ENCODE peak calls at places on chromosome 17, in five cellular contexts. One of them, this sample, is unnamed.

GRCh38 chr17:33509331-33509730 is 216.2 kb upstream of the ASIC2 start:
- DNase-seq in neuronal stem cell: no peak
- DNase-seq in IMR-90: no peak
- DNase-seq in mesendoderm: no peak
- DNase-seq in H1: no peak
- DNase-seq in this sample: no peak

GRCh38 chr17:68061512-68062313 is 26.2 kb downstream of the KPNA2 start:
- DNase-seq in H1: no peak
- DNase-seq in IMR-90: peak
- DNase-seq in mesendoderm: no peak
- DNase-seq in neuronal stem cell: no peak
- DNase-seq in this sample: no peak

GRCh38 chr17:2695961-2696760 is 15.4 kb downstream of the CLUH start:
- DNase-seq in IMR-90: no peak
- DNase-seq in neuronal stem cell: no peak
- DNase-seq in mesendoderm: no peak
- DNase-seq in H1: no peak
- DNase-seq in this sample: no peak

GRCh38 chr17:68709995-68710780 is 109.0 kb upstream of the FAM20A start:
- DNase-seq in H1: no peak
- DNase-seq in IMR-90: peak
- DNase-seq in neuronal stem cell: no peak
- DNase-seq in mesendoderm: peak
- DNase-seq in this sample: peak

GRCh38 chr17:16917995-16918394 is 53.9 kb downstream of the TNFRSF13B start:
- DNase-seq in IMR-90: no peak
- DNase-seq in neuronal stem cell: no peak
- DNase-seq in H1: no peak
- DNase-seq in mesendoderm: no peak
- DNase-seq in this sample: no peak

GRCh38 chr17:45584092-45585036 is 93.8 kb upstream of the PLEKHM1 start:
- DNase-seq in mesendoderm: peak
- DNase-seq in H1: no peak
- DNase-seq in IMR-90: peak
- DNase-seq in neuronal stem cell: peak
- DNase-seq in this sample: peak

GRCh38 chr17:18006495-18007239 is 32.3 kb downstream of the ATPAF2 start:
- DNase-seq in mesendoderm: peak
- DNase-seq in neuronal stem cell: no peak
- DNase-seq in IMR-90: no peak
- DNase-seq in H1: no peak
- DNase-seq in this sample: peak

GRCh38 chr17:52147431-52147830 is 11.1 kb downstream of the CA10 start:
- DNase-seq in mesendoderm: no peak
- DNase-seq in IMR-90: no peak
- DNase-seq in neuronal stem cell: no peak
- DNase-seq in H1: no peak
- DNase-seq in this sample: no peak

GRCh38 chr17:21278304-21279197 is 6.0 kb upstream of the MAP2K3 start:
- DNase-seq in H1: no peak
- DNase-seq in IMR-90: no peak
- DNase-seq in mesendoderm: no peak
- DNase-seq in neuronal stem cell: no peak
- DNase-seq in this sample: no peak

GRCh38 chr17:46013502-46014165 is 14.6 kb downstream of the STH start:
- DNase-seq in mesendoderm: no peak
- DNase-seq in H1: no peak
- DNase-seq in neuronal stem cell: no peak
- DNase-seq in IMR-90: peak
- DNase-seq in this sample: peak

GRCh38 chr17:21370430-21370829 is 5.7 kb upstream of the KCNJ12 start:
- DNase-seq in IMR-90: no peak
- DNase-seq in H1: no peak
- DNase-seq in neuronal stem cell: peak
- DNase-seq in mesendoderm: peak
- DNase-seq in this sample: no peak

GRCh38 chr17:53646835-53647234 is 175.9 kb upstream of the KIF2B start:
- DNase-seq in H1: no peak
- DNase-seq in neuronal stem cell: no peak
- DNase-seq in mesendoderm: no peak
- DNase-seq in IMR-90: no peak
- DNase-seq in this sample: no peak

GRCh38 chr17:43316522-43317142 is 82.2 kb upstream of the ARL4D start:
- DNase-seq in IMR-90: no peak
- DNase-seq in neuronal stem cell: no peak
- DNase-seq in mesendoderm: peak
- DNase-seq in H1: no peak
- DNase-seq in this sample: peak

GRCh38 chr17:81870155-81870977 is 771 bp downstream of the ARHGDIA start:
- DNase-seq in neuronal stem cell: no peak
- DNase-seq in mesendoderm: peak
- DNase-seq in IMR-90: peak
- DNase-seq in H1: no peak
- DNase-seq in this sample: no peak

GRCh38 chr17:81984773-81985410 is 7.5 kb downstream of the ASPSCR1 start:
- DNase-seq in neuronal stem cell: no peak
- DNase-seq in IMR-90: no peak
- DNase-seq in mesendoderm: no peak
- DNase-seq in H1: no peak
- DNase-seq in this sample: no peak

GRCh38 chr17:17751489-17751995 is 70.3 kb downstream of the RAI1 start:
- DNase-seq in H1: no peak
- DNase-seq in IMR-90: no peak
- DNase-seq in mesendoderm: no peak
- DNase-seq in neuronal stem cell: no peak
- DNase-seq in this sample: peak

GRCh38 chr17:4576729-4577322 is 7.5 kb upstream of the SMTNL2 start:
- DNase-seq in IMR-90: no peak
- DNase-seq in H1: no peak
- DNase-seq in neuronal stem cell: peak
- DNase-seq in mesendoderm: peak
- DNase-seq in this sample: no peak

GRCh38 chr17:82298538-82299421 is 18.6 kb downstream of the CD7 start:
- DNase-seq in mesendoderm: no peak
- DNase-seq in H1: no peak
- DNase-seq in neuronal stem cell: no peak
- DNase-seq in IMR-90: no peak
- DNase-seq in this sample: no peak

GRCh38 chr17:3532106-3532858 is 25.3 kb downstream of the TRPV3 start:
- DNase-seq in mesendoderm: no peak
- DNase-seq in H1: no peak
- DNase-seq in IMR-90: no peak
- DNase-seq in neuronal stem cell: no peak
- DNase-seq in this sample: no peak

GRCh38 chr17:16987830-16988601 is 16.1 kb upstream of the TNFRSF13B start:
- DNase-seq in neuronal stem cell: no peak
- DNase-seq in H1: no peak
- DNase-seq in IMR-90: peak
- DNase-seq in mesendoderm: peak
- DNase-seq in this sample: peak

GRCh38 chr17:78356163-78356713 is 3.6 kb downstream of the SOCS3 start:
- DNase-seq in IMR-90: peak
- DNase-seq in H1: peak
- DNase-seq in neuronal stem cell: no peak
- DNase-seq in mesendoderm: peak
- DNase-seq in this sample: peak

GRCh38 chr17:79681101-79681621 is 49.6 kb upstream of the ENPP7 start:
- DNase-seq in neuronal stem cell: no peak
- DNase-seq in mesendoderm: no peak
- DNase-seq in IMR-90: no peak
- DNase-seq in H1: no peak
- DNase-seq in this sample: no peak

GRCh38 chr17:32006957-32007462 is at the start of gene LRRC37B:
- DNase-seq in IMR-90: peak
- DNase-seq in H1: peak
- DNase-seq in neuronal stem cell: peak
- DNase-seq in mesendoderm: peak
- DNase-seq in this sample: peak

GRCh38 chr17:32009262-32009542 is 2.0 kb downstream of the LRRC37B start:
- DNase-seq in neuronal stem cell: no peak
- DNase-seq in IMR-90: no peak
- DNase-seq in H1: no peak
- DNase-seq in mesendoderm: no peak
- DNase-seq in this sample: no peak

GRCh38 chr17:32010114-32010513 is 2.9 kb downstream of the LRRC37B start:
- DNase-seq in mesendoderm: no peak
- DNase-seq in neuronal stem cell: no peak
- DNase-seq in H1: no peak
- DNase-seq in IMR-90: no peak
- DNase-seq in this sample: no peak

DNA sequence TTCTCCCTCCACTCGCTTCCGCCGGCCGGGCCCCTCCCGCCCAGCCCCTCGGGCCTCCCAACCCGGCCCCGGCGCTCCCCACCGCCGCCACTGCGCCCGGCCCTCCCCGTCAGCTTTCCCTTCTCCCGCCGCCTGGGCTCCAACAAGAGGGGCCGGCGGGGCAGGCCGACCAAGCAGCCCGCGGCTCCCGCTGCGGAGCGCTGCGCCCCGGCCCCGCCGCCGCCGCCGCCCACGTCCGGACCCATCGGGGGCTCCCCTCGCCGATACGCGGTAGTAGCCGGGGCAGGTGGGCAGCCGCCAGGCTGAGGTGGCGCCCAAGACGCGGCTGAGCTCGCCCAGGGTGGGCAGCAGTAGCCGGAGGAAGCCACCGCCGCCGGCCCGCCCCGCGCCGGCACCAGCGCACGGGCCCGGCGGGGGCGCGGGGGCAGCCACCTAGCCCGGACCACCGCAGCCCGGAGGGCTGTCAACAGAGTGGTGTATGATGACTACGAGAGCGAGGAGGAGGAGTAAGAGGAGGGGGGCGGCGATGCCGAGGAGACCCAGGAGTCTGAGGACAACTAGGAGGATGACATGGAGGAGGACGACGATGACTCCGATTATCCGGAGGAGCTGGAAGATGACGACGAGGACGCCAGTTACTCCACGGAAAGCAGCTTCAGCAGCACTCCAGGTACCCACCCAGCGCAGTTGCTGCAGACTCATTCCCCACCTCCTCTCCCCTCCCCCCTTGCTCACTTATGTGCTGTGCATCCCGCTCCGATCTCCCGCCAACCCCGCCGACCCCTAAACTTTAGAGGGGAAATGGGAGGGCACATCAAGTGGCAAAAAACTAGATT is 498 bp downstream of the LRRC37B start:
- DNase-seq in IMR-90: peak
- DNase-seq in mesendoderm: peak
- DNase-seq in H1: peak
- DNase-seq in neuronal stem cell: peak
- DNase-seq in this sample: no peak
- H4K8ac ChIP-seq in IMR-90: peak
- H4K8ac ChIP-seq in mesendoderm: no peak
- H4K8ac ChIP-seq in H1: no peak
- H4K8ac ChIP-seq in neuronal stem cell: no peak
- H4K8ac ChIP-seq in this sample: peak

DNA sequence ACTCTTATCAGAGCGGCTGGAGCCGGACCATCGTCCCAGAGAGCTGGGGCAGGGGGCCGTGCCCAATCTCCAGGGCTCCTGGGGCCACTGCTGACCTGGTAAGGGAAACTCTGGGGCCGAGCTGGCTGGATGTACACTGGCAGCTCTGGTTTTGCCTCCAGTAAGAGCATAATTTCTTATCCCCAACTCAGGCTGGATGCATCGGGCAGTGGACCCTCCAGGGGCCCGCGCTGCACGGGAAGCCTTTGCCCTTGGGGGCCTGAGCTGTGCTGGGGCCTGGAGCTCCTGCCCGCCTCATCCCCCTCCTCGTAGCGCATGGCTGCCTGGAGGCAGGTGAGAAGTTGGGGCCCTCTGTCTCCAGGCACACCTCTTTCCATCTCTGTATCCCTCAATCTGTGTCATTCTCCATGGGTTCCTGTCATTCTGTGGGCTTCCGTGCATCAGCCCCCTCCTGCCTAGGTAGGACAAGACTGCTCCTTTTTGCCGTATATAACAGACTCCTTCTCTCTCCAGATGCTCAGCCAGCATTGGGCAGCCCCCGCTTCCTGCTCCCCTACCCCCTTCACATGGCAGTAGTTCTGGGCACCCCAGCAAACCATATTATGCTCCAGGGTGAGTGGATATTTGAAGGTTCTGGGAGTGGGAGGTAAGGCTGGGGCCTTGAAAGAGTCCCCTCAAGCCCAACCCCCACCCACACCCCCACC is 9.4 kb upstream of the TMEM88 start:
- DNase-seq in H1: no peak
- DNase-seq in IMR-90: no peak
- DNase-seq in neuronal stem cell: no peak
- DNase-seq in mesendoderm: no peak
- DNase-seq in this sample: no peak
- H4K8ac ChIP-seq in H1: peak
- H4K8ac ChIP-seq in IMR-90: no peak
- H4K8ac ChIP-seq in neuronal stem cell: no peak
- H4K8ac ChIP-seq in mesendoderm: no peak
- H4K8ac ChIP-seq in this sample: no peak

DNA sequence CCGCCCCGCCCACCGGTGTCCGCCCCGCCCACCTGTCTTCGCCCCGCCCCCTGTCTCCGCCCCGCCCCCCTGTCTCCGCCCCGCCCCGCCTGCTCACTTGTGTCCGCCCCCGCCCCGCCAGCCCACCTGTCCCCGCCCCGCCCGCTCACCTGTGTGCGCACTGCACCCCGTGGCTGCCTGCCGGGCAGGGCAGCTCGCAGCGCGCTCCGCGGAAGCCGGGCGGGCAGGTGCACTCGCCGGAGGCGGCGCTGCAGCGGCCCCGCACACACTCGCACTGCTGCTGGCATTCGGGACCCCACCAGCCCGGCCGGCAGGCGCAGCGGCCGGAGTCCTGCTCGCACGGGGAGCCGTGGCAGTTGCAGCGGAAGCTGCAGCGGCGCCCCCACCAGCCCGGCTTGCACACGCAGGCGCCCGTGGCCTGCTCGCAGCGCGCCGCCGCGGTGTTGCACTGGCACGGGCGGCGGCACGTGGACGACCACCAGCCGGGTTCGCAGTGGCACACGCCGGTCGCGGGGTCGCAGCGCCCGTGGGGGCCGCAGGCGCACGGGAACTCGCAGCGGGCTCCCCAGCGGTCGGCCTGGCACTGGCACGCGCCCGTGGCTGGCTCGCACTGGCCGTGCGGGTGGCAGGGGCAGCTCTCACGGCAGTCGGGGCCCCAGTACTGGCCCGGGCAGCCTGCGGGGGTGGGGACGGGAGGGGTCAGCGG is 2.1 kb downstream of the SCARF1 start:
- DNase-seq in H1: no peak
- DNase-seq in neuronal stem cell: peak
- DNase-seq in IMR-90: no peak
- DNase-seq in mesendoderm: peak
- DNase-seq in this sample: peak
- H4K8ac ChIP-seq in H1: peak
- H4K8ac ChIP-seq in neuronal stem cell: no peak
- H4K8ac ChIP-seq in IMR-90: peak
- H4K8ac ChIP-seq in mesendoderm: no peak
- H4K8ac ChIP-seq in this sample: no peak

GRCh38 chr17:48014603-48015037 is 23.0 kb downstream of the COPZ2 start:
- DNase-seq in mesendoderm: no peak
- DNase-seq in neuronal stem cell: no peak
- DNase-seq in IMR-90: no peak
- DNase-seq in H1: no peak
- DNase-seq in this sample: no peak
- H4K8ac ChIP-seq in mesendoderm: no peak
- H4K8ac ChIP-seq in neuronal stem cell: peak
- H4K8ac ChIP-seq in IMR-90: no peak
- H4K8ac ChIP-seq in H1: no peak
- H4K8ac ChIP-seq in this sample: no peak